ENCODE peak calls at places on chromosomes 4 and X, in four cellular contexts. Q is esophagus muscularis mucosa, C is left ventricle myocardium inferior, X is upper lobe of right lung. L is an unnamed sample. For H3K4me1, the result is how much of the 10 kb centered on the place peaks cover.

GRCh38 chrX:41258871-41259270 is 75.1 kb upstream of the DDX3X start:
- DNase-seq in X (no peak), C (no peak), Q (no peak), L (no peak)

GRCh38 chr4:109040441-109040840 is 262.0 kb downstream of the COL25A1 start:
- DNase-seq in C (no peak), Q (no peak), X (no peak), L (no peak)

GRCh38 chr4:158858410-158859189 is 89.8 kb downstream of the FNIP2 start:
- DNase-seq in C (no peak), X (no peak), Q (no peak), L (no peak)

GRCh38 chr4:181008164-181008563 is 1235.0 kb upstream of the TENM3 start:
- DNase-seq in Q (no peak), X (no peak), C (no peak), L (no peak)

GRCh38 chrX:10979956-10980355 is 131.2 kb upstream of the HCCS start:
- DNase-seq in Q (no peak), X (no peak), C (no peak), L (no peak)

GRCh38 chr4:113355550-113356371 is 306.3 kb downstream of the ANK2 start:
- DNase-seq in Q (no peak), X (no peak), C (peak), L (peak)

GRCh38 chrX:108304210-108304609 is 134.0 kb downstream of the COL4A6 start:
- DNase-seq in X (no peak), Q (no peak), C (no peak), L (no peak)

GRCh38 chrX:50430917-50431316 is 39.7 kb downstream of the DGKK start:
- DNase-seq in X (no peak), Q (no peak), C (no peak), L (no peak)

GRCh38 chr4:122453384-122454000 is 3.0 kb downstream of the IL2 start:
- DNase-seq in C (no peak), Q (no peak), X (no peak), L (no peak)

GRCh38 chr4:31655328-31655727 is 935.2 kb downstream of the PCDH7 start:
- DNase-seq in C (no peak), X (no peak), Q (no peak), L (no peak)

GRCh38 chr4:10077101-10077491 is 39.5 kb downstream of the WDR1 start:
- DNase-seq in X (peak), C (no peak), Q (no peak), L (peak)

GRCh38 chr4:172649143-172649542 is 519.5 kb upstream of the GALNT7 start:
- DNase-seq in C (no peak), X (no peak), Q (no peak), L (no peak)

GRCh38 chr4:153541426-153542096 is 75.4 kb downstream of the TMEM131L start:
- DNase-seq in X (no peak), Q (peak), C (no peak), L (no peak)

GRCh38 chr4:89752932-89753598 is 83.9 kb downstream of the SNCA start:
- DNase-seq in X (no peak), C (no peak), Q (no peak), L (peak)

GRCh38 chr4:78889955-78890354 is 49.3 kb downstream of the PAQR3 start:
- DNase-seq in C (no peak), X (no peak), Q (no peak), L (no peak)

GRCh38 chr4:74659576-74660411 is 134.5 kb downstream of the BTC start:
- DNase-seq in X (no peak), C (no peak), Q (no peak), L (no peak)
- H3K4me1 ChIP-seq in X (under half), C (under half), Q (under half), L (under half)

GRCh38 chrX:69505772-69506616 is 1.9 kb downstream of the NALF2 start:
- DNase-seq in C (no peak), Q (peak), X (no peak), L (no peak)
- H3K4me3 ChIP-seq in C (peak), Q (peak), X (no peak), L (no peak)

DNA sequence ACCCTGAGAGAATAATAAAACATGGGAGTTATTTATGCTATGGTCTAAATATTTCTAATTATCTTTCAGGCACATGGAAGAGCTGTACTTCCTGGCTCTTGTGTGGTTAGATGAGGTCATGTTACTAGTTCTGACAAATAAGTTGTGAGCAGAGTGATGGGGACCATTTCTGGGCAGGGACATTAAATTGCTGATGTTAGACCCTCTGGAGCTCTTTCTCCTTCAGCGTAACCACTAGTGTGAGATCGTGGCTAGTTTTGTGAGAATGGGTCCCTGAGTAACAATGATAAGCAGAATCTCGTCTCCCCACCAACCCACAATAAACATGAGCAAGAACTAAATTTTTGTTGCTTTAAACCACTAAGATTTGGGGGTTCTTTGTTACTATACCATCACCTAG is 107.9 kb downstream of the MAML3 start:
- DNase-seq in C (no peak), X (no peak), Q (no peak), L (no peak)
- H3K4me1 ChIP-seq in C (under half), X (under half), Q (under half), L (under half)

GRCh38 chrX:140709421-140709846 is at the start of gene LINC00632:
- DNase-seq in X (no peak), Q (no peak), C (no peak), L (no peak)

GRCh38 chrX:140710710-140711109 is 1.2 kb downstream of the LINC00632 start:
- DNase-seq in Q (no peak), C (no peak), X (no peak), L (no peak)

GRCh38 chrX:140715787-140716186 is 6.2 kb downstream of the LINC00632 start:
- DNase-seq in X (no peak), C (no peak), Q (no peak), L (no peak)

GRCh38 chrX:140712413-140713173 is 3.0 kb downstream of the LINC00632 start:
- DNase-seq in C (peak), Q (no peak), X (peak), L (peak)

GRCh38 chrX:140713174-140713539 is 3.6 kb downstream of the LINC00632 start:
- DNase-seq in C (no peak), Q (no peak), X (no peak), L (no peak)
- H3K4me3 ChIP-seq in C (peak), Q (peak), X (peak), L (no peak)

GRCh38 chr4:6321361-6321760 is 51.7 kb downstream of the WFS1 start:
- DNase-seq in C (no peak), Q (no peak), X (no peak), L (no peak)
- H3K4me1 ChIP-seq in C (under half), Q (under half), X (under half), L (under half)

GRCh38 chr4:161937151-161937550 is 226.6 kb downstream of the FSTL5 start:
- DNase-seq in C (no peak), X (no peak), Q (no peak), L (no peak)

GRCh38 chr4:161931089-161931488 is 232.7 kb downstream of the FSTL5 start:
- DNase-seq in Q (no peak), X (no peak), C (no peak), L (no peak)

GRCh38 chr4:161937596-161937995 is 226.2 kb downstream of the FSTL5 start:
- DNase-seq in C (no peak), Q (no peak), X (no peak), L (no peak)

DNA sequence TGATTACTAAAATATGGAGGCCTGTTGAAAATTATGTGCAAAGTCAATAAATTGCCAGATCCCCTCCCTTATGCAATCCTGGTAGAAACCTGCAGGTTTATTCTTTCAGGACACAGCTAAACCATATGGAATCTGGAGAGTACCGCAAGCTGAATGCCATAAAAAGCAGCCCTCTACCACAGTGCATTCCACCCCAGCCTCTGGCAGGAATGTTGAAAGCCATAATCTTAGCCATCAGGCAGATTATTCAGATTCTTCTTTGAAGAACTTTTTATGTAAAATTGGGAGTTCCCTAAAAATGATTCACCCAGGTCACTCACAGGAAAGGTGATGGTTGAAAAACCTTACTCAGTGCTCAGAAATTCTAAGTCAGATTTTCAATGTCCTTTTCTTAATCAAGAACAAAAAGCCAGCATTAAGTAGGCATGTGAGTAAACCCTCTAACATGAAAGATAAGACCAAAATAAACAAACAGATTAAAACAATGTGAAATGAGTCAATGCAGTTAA is 227.1 kb downstream of the FSTL5 start:
- DNase-seq in C (no peak), Q (no peak), X (no peak), L (no peak)
- H3K4me3 ChIP-seq in C (no peak), Q (no peak), X (no peak), L (no peak)

GRCh38 chr4:83255584-83255983 is 29.0 kb downstream of the COQ2 start:
- DNase-seq in X (no peak), C (no peak), Q (no peak), L (no peak)
- H3K4me1 ChIP-seq in X (under half), C (under half), Q (under half), L (under half)

GRCh38 chr4:43360296-43360695 is 467.8 kb downstream of the GRXCR1 start:
- DNase-seq in Q (no peak), C (no peak), X (no peak), L (no peak)

GRCh38 chr4:43357252-43357974 is 464.9 kb downstream of the GRXCR1 start:
- DNase-seq in Q (no peak), C (no peak), X (no peak), L (no peak)

DNA sequence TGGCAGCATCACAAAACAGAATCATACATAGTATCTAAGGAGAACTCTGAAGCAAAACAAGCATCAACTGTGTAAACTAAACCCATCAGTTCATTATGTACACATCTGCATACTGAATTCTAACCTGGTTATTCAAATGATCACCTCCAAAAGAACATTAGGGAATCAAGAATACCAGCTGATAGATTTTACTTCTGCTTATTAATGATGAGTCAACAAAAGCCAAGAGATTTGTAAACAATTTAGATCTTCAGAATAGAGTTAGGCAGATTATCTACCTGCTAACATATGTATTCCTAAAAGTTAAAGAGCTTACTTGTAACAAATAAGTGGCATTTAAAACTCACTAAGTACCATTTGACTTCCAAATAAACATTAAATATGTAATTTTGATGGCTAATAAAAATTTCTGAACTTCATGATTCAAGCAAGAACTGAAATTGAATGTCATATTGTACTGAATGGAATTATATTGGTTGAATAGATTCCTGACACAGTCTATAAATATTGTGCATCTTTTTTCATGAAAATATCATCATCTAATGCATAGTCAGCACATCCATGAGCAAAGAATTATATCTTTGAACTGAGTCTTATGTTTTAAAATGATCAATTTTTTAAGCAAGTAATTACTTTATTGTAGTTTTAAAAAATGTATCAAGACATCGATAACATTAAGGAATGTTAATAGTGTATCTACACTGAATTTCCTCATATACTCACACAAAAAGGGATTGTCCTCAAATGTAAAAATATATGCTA is 470.5 kb downstream of the GRXCR1 start:
- DNase-seq in X (no peak), Q (no peak), C (no peak), L (no peak)
- H3K4me3 ChIP-seq in X (no peak), Q (no peak), C (no peak), L (no peak)

GRCh38 chrX:15398874-15399273 is 14.7 kb upstream of the VEGFD start:
- DNase-seq in Q (no peak), X (no peak), C (no peak), L (no peak)

GRCh38 chrX:15399901-15400500 is 15.8 kb upstream of the VEGFD start:
- DNase-seq in X (no peak), C (no peak), Q (no peak), L (no peak)

GRCh38 chrX:15405846-15406245 is 21.6 kb upstream of the VEGFD start:
- DNase-seq in Q (no peak), X (no peak), C (peak), L (no peak)

GRCh38 chrX:15404712-15405111 is 20.5 kb upstream of the VEGFD start:
- DNase-seq in Q (no peak), C (peak), X (no peak), L (peak)

DNA sequence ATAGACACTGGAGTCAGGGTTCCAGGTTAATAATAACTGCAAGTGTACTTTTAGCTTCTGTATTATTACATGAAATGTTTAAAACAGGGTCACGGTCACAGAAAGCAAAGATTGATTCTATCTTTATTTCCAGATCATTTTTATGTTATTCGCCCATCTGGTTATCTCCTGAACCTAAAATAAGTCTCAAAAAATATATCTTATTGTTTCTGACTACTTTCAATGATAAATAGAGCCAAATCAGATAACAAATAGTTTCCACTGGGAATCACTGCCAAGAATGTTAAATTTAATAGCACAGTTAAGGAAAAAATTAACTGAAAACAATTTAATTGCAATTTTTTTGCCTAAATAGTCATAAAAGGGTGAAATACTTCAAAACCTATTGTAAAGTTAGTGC is 17.2 kb upstream of the VEGFD start:
- DNase-seq in X (no peak), Q (no peak), C (no peak), L (no peak)
- H3K4me1 ChIP-seq in X (under half), Q (under half), C (under half), L (under half)

L was measured in body of pancreas.